ENCODE peak calls at places on chromosomes 16 and 17, in eight cellular contexts. One of them, this sample, is unnamed.

GRCh38 chr17:19928299-19928698 is 49.3 kb downstream of the AKAP10 start:
- DNase-seq in IMR-90: peak; percentile 61
- DNase-seq in HFF-Myc: no peak
- DNase-seq in mucosa of descending colon: no peak
- DNase-seq in PC-9: no peak
- DNase-seq in lung: no peak
- DNase-seq in H1: no peak
- DNase-seq in endodermal cell: no peak
- DNase-seq in this sample: no peak

GRCh38 chr16:49651980-49652379 is 203.9 kb downstream of the ZNF423 start:
- DNase-seq in H1: no peak
- DNase-seq in endodermal cell: no peak
- DNase-seq in HFF-Myc: no peak
- DNase-seq in mucosa of descending colon: peak; percentile 19
- DNase-seq in PC-9: no peak
- DNase-seq in IMR-90: no peak
- DNase-seq in lung: no peak
- DNase-seq in this sample: no peak

GRCh38 chr17:231966-232807 is 50.7 kb upstream of the DOC2B start:
- DNase-seq in IMR-90: no peak
- DNase-seq in PC-9: no peak
- DNase-seq in mucosa of descending colon: peak; percentile 38
- DNase-seq in HFF-Myc: no peak
- DNase-seq in lung: no peak
- DNase-seq in endodermal cell: no peak
- DNase-seq in H1: peak; percentile 29
- DNase-seq in this sample: no peak

GRCh38 chr17:74836691-74837467 is 22.8 kb downstream of the GRIN2C start:
- DNase-seq in PC-9: no peak
- DNase-seq in HFF-Myc: no peak
- DNase-seq in lung: no peak
- DNase-seq in IMR-90: no peak
- DNase-seq in H1: no peak
- DNase-seq in endodermal cell: no peak
- DNase-seq in mucosa of descending colon: no peak
- DNase-seq in this sample: no peak

GRCh38 chr16:79278506-79278905 is 322.0 kb downstream of the MAF start:
- DNase-seq in HFF-Myc: no peak
- DNase-seq in mucosa of descending colon: peak; percentile 63
- DNase-seq in lung: no peak
- DNase-seq in IMR-90: no peak
- DNase-seq in H1: no peak
- DNase-seq in endodermal cell: no peak
- DNase-seq in PC-9: no peak
- DNase-seq in this sample: no peak

GRCh38 chr17:40960144-40960543 is 6.6 kb downstream of the KRT39 start:
- DNase-seq in H1: no peak
- DNase-seq in PC-9: no peak
- DNase-seq in lung: peak; percentile 35
- DNase-seq in HFF-Myc: no peak
- DNase-seq in mucosa of descending colon: no peak
- DNase-seq in endodermal cell: peak; percentile 60
- DNase-seq in IMR-90: peak; percentile 51
- DNase-seq in this sample: no peak

GRCh38 chr17:5892897-5893656 is 177.1 kb upstream of the WSCD1 start:
- DNase-seq in HFF-Myc: no peak
- DNase-seq in PC-9: no peak
- DNase-seq in H1: no peak
- DNase-seq in endodermal cell: no peak
- DNase-seq in IMR-90: no peak
- DNase-seq in lung: no peak
- DNase-seq in mucosa of descending colon: no peak
- DNase-seq in this sample: no peak

GRCh38 chr17:38511126-38512108 is 83.2 kb downstream of the ARHGAP23 start:
- DNase-seq in mucosa of descending colon: no peak
- DNase-seq in H1: no peak
- DNase-seq in IMR-90: peak; percentile 71
- DNase-seq in PC-9: no peak
- DNase-seq in lung: no peak
- DNase-seq in endodermal cell: peak; percentile 64
- DNase-seq in HFF-Myc: no peak
- DNase-seq in this sample: no peak

GRCh38 chr17:31967643-31968042 is 30.8 kb downstream of the SUZ12 start:
- DNase-seq in lung: no peak
- DNase-seq in HFF-Myc: no peak
- DNase-seq in PC-9: no peak
- DNase-seq in mucosa of descending colon: no peak
- DNase-seq in endodermal cell: no peak
- DNase-seq in H1: peak; percentile 27
- DNase-seq in IMR-90: no peak
- DNase-seq in this sample: no peak

GRCh38 chr16:50491516-50491915 is 56.7 kb upstream of the NKD1 start:
- DNase-seq in H1: no peak
- DNase-seq in endodermal cell: peak; percentile 2
- DNase-seq in IMR-90: no peak
- DNase-seq in lung: peak; percentile 20
- DNase-seq in HFF-Myc: no peak
- DNase-seq in mucosa of descending colon: no peak
- DNase-seq in PC-9: no peak
- DNase-seq in this sample: no peak

GRCh38 chr16:50692999-50693781 is at the start of gene NOD2:
- DNase-seq in mucosa of descending colon: peak; percentile 61
- DNase-seq in endodermal cell: peak; percentile 72
- DNase-seq in PC-9: peak; percentile 10
- DNase-seq in IMR-90: no peak
- DNase-seq in lung: no peak
- DNase-seq in H1: peak; percentile 61
- DNase-seq in HFF-Myc: no peak
- DNase-seq in this sample: no peak

GRCh38 chr17:50203589-50204345 is 2.3 kb upstream of the COL1A1 start:
- DNase-seq in mucosa of descending colon: no peak
- DNase-seq in lung: no peak
- DNase-seq in endodermal cell: no peak
- DNase-seq in HFF-Myc: peak; percentile 91
- DNase-seq in IMR-90: peak; percentile 96
- DNase-seq in PC-9: no peak
- DNase-seq in H1: no peak
- DNase-seq in this sample: no peak

GRCh38 chr17:77207689-77208216 is 67.0 kb downstream of the SEC14L1 start:
- DNase-seq in HFF-Myc: no peak
- DNase-seq in IMR-90: no peak
- DNase-seq in endodermal cell: no peak
- DNase-seq in mucosa of descending colon: peak; percentile 6
- DNase-seq in H1: no peak
- DNase-seq in PC-9: no peak
- DNase-seq in lung: no peak
- DNase-seq in this sample: no peak
- TF ChIP-seq CTCF in HFF-Myc: no peak
- TF ChIP-seq CTCF in IMR-90: no peak
- TF ChIP-seq CTCF in endodermal cell: no peak
- TF ChIP-seq CTCF in mucosa of descending colon: no peak
- TF ChIP-seq CTCF in H1: no peak
- TF ChIP-seq CTCF in PC-9: no peak
- TF ChIP-seq CTCF in lung: no peak
- TF ChIP-seq CTCF in this sample: no peak

GRCh38 chr16:1290032-1290431 is 19.4 kb upstream of the UBE2I start:
- DNase-seq in HFF-Myc: no peak
- DNase-seq in IMR-90: no peak
- DNase-seq in endodermal cell: peak; percentile 76
- DNase-seq in PC-9: no peak
- DNase-seq in mucosa of descending colon: no peak
- DNase-seq in lung: no peak
- DNase-seq in H1: no peak
- DNase-seq in this sample: no peak
- H3K4me3 ChIP-seq in HFF-Myc: no peak overlapping the region
- H3K4me3 ChIP-seq in IMR-90: no peak overlapping the region
- H3K4me3 ChIP-seq in endodermal cell: no peak overlapping the region
- H3K4me3 ChIP-seq in PC-9: no peak overlapping the region
- H3K4me3 ChIP-seq in mucosa of descending colon: no peak overlapping the region
- H3K4me3 ChIP-seq in lung: no peak overlapping the region
- H3K4me3 ChIP-seq in H1: peak overlapping the region; percentile 55
- H3K4me3 ChIP-seq in this sample: no peak overlapping the region

DNA sequence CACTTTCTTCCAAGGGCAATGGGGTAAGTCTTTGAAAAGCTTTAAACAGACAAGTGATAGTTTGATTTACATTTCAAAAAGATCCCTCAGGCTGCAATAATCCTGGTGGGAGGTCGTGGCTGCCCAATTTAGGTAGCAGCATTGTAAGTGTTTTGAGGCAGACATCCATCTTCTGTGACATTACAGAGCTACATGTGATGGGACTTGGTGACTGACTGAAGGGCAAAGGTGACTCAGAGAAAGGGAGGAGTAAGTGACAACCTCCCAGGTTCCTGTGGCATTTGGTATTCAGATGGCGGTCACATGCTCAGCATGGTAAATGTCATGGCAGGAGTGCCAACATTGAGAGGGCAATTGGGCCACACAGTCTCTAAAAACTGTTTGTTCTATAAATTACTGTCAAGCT is 26.5 kb downstream of the STAT3 start:
- DNase-seq in HFF-Myc: no peak
- DNase-seq in PC-9: no peak
- DNase-seq in lung: no peak
- DNase-seq in H1: no peak
- DNase-seq in mucosa of descending colon: no peak
- DNase-seq in endodermal cell: peak; percentile 59
- DNase-seq in IMR-90: no peak
- DNase-seq in this sample: no peak
- TF ChIP-seq CTCF in HFF-Myc: no peak
- TF ChIP-seq CTCF in PC-9: no peak
- TF ChIP-seq CTCF in lung: no peak
- TF ChIP-seq CTCF in H1: no peak
- TF ChIP-seq CTCF in mucosa of descending colon: no peak
- TF ChIP-seq CTCF in endodermal cell: no peak
- TF ChIP-seq CTCF in IMR-90: no peak
- TF ChIP-seq CTCF in this sample: no peak

GRCh38 chr16:2517954-2518605 is 2.1 kb upstream of the AMDHD2 start:
- DNase-seq in IMR-90: no peak
- DNase-seq in lung: no peak
- DNase-seq in endodermal cell: no peak
- DNase-seq in H1: no peak
- DNase-seq in PC-9: no peak
- DNase-seq in HFF-Myc: no peak
- DNase-seq in mucosa of descending colon: no peak
- DNase-seq in this sample: no peak
- H3K4me3 ChIP-seq in IMR-90: no peak overlapping the region
- H3K4me3 ChIP-seq in lung: no peak overlapping the region
- H3K4me3 ChIP-seq in endodermal cell: no peak overlapping the region
- H3K4me3 ChIP-seq in H1: no peak overlapping the region
- H3K4me3 ChIP-seq in PC-9: no peak overlapping the region
- H3K4me3 ChIP-seq in HFF-Myc: no peak overlapping the region
- H3K4me3 ChIP-seq in mucosa of descending colon: no peak overlapping the region
- H3K4me3 ChIP-seq in this sample: no peak overlapping the region